ENCODE peak calls at places on chromosomes 12 and 14, in five cellular contexts. L, F, P, Z and C are unnamed samples.

GRCh38 chr12:4024701-4025419 is 151.7 kb upstream of the PARP11 start:
- DNase-seq in L (no peak), F (no peak), P (no peak), Z (no peak), C (no peak)

GRCh38 chr12:26331960-26332359 is 136.6 kb downstream of the SSPN start:
- DNase-seq in L (no peak), F (no peak), P (no peak), Z (no peak), C (no peak)

GRCh38 chr14:75022655-75023054 is 19.9 kb downstream of the EIF2B2 start:
- DNase-seq in L (no peak), F (no peak), P (no peak), Z (peak; percentile 53), C (no peak)

GRCh38 chr12:51872689-51872981 is 15.3 kb upstream of the ANKRD33 start:
- DNase-seq in L (no peak), F (no peak), P (no peak), Z (no peak), C (no peak)

GRCh38 chr12:119178544-119179334 is at the start of gene HSPB8:
- DNase-seq in L (peak; percentile 75), F (peak; percentile 89), P (peak; percentile 93), Z (peak; percentile 74), C (peak; percentile 89)

GRCh38 chr12:66014818-66015217 is 115.7 kb downstream of the LLPH start:
- DNase-seq in L (no peak), F (no peak), P (no peak), Z (no peak), C (no peak)

GRCh38 chr14:77260631-77261030 is 10.4 kb downstream of the NGB start:
- DNase-seq in L (no peak), F (no peak), P (no peak), Z (no peak), C (no peak)

GRCh38 chr12:120475643-120476042 is 6.1 kb upstream of the SRSF9 start:
- DNase-seq in L (no peak), F (no peak), P (no peak), Z (no peak), C (no peak)

GRCh38 chr12:32754101-32754500 is 1.6 kb downstream of the YARS2 start:
- DNase-seq in L (no peak), F (no peak), P (no peak), Z (no peak), C (no peak)

GRCh38 chr14:92540472-92541048 is 27.0 kb downstream of the RIN3 start:
- DNase-seq in L (peak; percentile 88), F (peak; percentile 90), P (peak; percentile 93), Z (peak; percentile 77), C (peak; percentile 91)

GRCh38 chr12:5379737-5380496 is 52.0 kb upstream of the NTF3 start:
- DNase-seq in L (no peak), F (no peak), P (no peak), Z (no peak), C (no peak)

GRCh38 chr12:3802721-3803120 is 49.8 kb upstream of the CRACR2A start:
- DNase-seq in L (no peak), F (no peak), P (no peak), Z (no peak), C (no peak)

GRCh38 chr12:45591635-45592034 is 137.9 kb upstream of the ARID2 start:
- DNase-seq in L (no peak), F (no peak), P (no peak), Z (no peak), C (no peak)

GRCh38 chr12:85280138-85280983 is at the start of gene ALX1:
- DNase-seq in L (no peak), F (peak; percentile 77), P (peak; percentile 58), Z (peak; percentile 25), C (peak; percentile 45)

GRCh38 chr12:105459760-105460325 is 129.4 kb downstream of the C12orf75 start:
- DNase-seq in L (no peak), F (no peak), P (peak; percentile 58), Z (no peak), C (no peak)

GRCh38 chr14:49691031-49691430 is 1.9 kb upstream of the KLHDC1 start:
- DNase-seq in L (no peak), F (no peak), P (no peak), Z (no peak), C (no peak)

GRCh38 chr12:26732010-26732908 is 100.7 kb downstream of the ITPR2 start:
- DNase-seq in L (no peak), F (no peak), P (no peak), Z (no peak), C (no peak)

GRCh38 chr12:30019386-30020140 is 235.8 kb upstream of the TMTC1 start:
- DNase-seq in L (no peak), F (no peak), P (no peak), Z (no peak), C (no peak)

GRCh38 chr12:113048716-113049127 is 7.8 kb upstream of the DTX1 start:
- DNase-seq in L (no peak), F (no peak), P (no peak), Z (peak; percentile 89), C (no peak)

GRCh38 chr12:27576667-27577347 is 52.8 kb downstream of the PPFIBP1 start:
- DNase-seq in L (no peak), F (no peak), P (no peak), Z (no peak), C (no peak)

GRCh38 chr14:20604291-20604690 is 13.1 kb upstream of the RNASE12 start:
- DNase-seq in L (no peak), F (no peak), P (no peak), Z (no peak), C (no peak)

GRCh38 chr12:21528953-21529352 is 2.9 kb downstream of the SPX start:
- DNase-seq in L (no peak), F (no peak), P (no peak), Z (no peak), C (no peak)

GRCh38 chr14:32469388-32470160 is 140.5 kb downstream of the AKAP6 start:
- DNase-seq in L (no peak), F (no peak), P (no peak), Z (peak; percentile 15), C (no peak)

GRCh38 chr14:22606380-22606779 is 8.3 kb downstream of the ABHD4 start:
- DNase-seq in L (no peak), F (no peak), P (no peak), Z (no peak), C (no peak)

GRCh38 chr14:72891666-72892102 is 2.2 kb downstream of the DPF3 start:
- DNase-seq in L (no peak), F (no peak), P (no peak), Z (no peak), C (no peak)

GRCh38 chr14:96202441-96203094 is 2.1 kb upstream of the BDKRB2 start:
- DNase-seq in L (no peak), F (no peak), P (no peak), Z (no peak), C (no peak)

GRCh38 chr12:99153283-99153682 is 494.3 kb upstream of the GARIN6 start:
- DNase-seq in L (no peak), F (no peak), P (no peak), Z (no peak), C (no peak)

GRCh38 chr14:101361451-101362433 is 199.6 kb upstream of the DIO3 start:
- DNase-seq in L (peak; percentile 11), F (no peak), P (no peak), Z (no peak), C (peak; percentile 28)

GRCh38 chr14:95215094-95215493 is 57.8 kb upstream of the DICER1 start:
- DNase-seq in L (no peak), F (no peak), P (no peak), Z (no peak), C (no peak)

GRCh38 chr12:78390920-78391319 is 473.7 kb upstream of the SYT1 start:
- DNase-seq in L (no peak), F (no peak), P (no peak), Z (no peak), C (no peak)

GRCh38 chr14:92785601-92786426 is 8.3 kb upstream of the GOLGA5 start:
- DNase-seq in L (no peak), F (no peak), P (no peak), Z (no peak), C (peak; percentile 57)

GRCh38 chr14:92609955-92610354 is 96.4 kb downstream of the RIN3 start:
- DNase-seq in L (no peak), F (no peak), P (no peak), Z (no peak), C (no peak)

GRCh38 chr12:34604227-34604626 is 581.9 kb downstream of the ALG10 start:
- DNase-seq in L (no peak), F (peak; percentile 60), P (peak; percentile 44), Z (no peak), C (peak; percentile 5)

GRCh38 chr12:50032516-50033316 is 7.4 kb upstream of the RACGAP1 start:
- DNase-seq in L (no peak), F (no peak), P (no peak), Z (no peak), C (no peak)
- H3K4me3 ChIP-seq in L (peak overlapping the region; percentile 57), F (peak overlapping the region; percentile 34), P (peak overlapping the region; percentile 44), Z (no peak overlapping the region), C (no peak overlapping the region)

GRCh38 chr12:107437954-107438353 is 247.6 kb upstream of the PWP1 start:
- DNase-seq in L (no peak), F (no peak), P (no peak), Z (no peak), C (no peak)
- H3K27ac ChIP-seq in L (no peak overlapping the region), F (no peak overlapping the region), P (no peak overlapping the region), Z (peak overlapping the region; percentile 6), C (no peak overlapping the region)

GRCh38 chr14:64235652-64236640 is 58.2 kb downstream of the ESR2 start:
- DNase-seq in L (no peak), F (no peak), P (no peak), Z (no peak), C (no peak)
- TF ChIP-seq POLR2A in L (no peak), F (no peak), P (no peak), Z (no peak), C (no peak)

GRCh38 chr12:64680235-64680634 is 69.9 kb downstream of the RASSF3 start:
- DNase-seq in L (no peak), F (no peak), P (no peak), Z (peak; percentile 63), C (no peak)

GRCh38 chr12:64678248-64678647 is 68.0 kb downstream of the RASSF3 start:
- DNase-seq in L (no peak), F (no peak), P (no peak), Z (no peak), C (no peak)

GRCh38 chr12:64679487-64679983 is 69.2 kb downstream of the RASSF3 start:
- DNase-seq in L (peak; percentile 93), F (peak; percentile 87), P (peak; percentile 84), Z (peak; percentile 82), C (peak; percentile 73)

GRCh38 chr12:64681200-64682052 is 71.1 kb downstream of the RASSF3 start:
- DNase-seq in L (no peak), F (no peak), P (no peak), Z (no peak), C (no peak)

GRCh38 chr12:64678835-64679234 is 68.5 kb downstream of the RASSF3 start:
- DNase-seq in L (no peak), F (no peak), P (no peak), Z (no peak), C (no peak)
- H3K4me3 ChIP-seq in L (no peak overlapping the region), F (no peak overlapping the region), P (no peak overlapping the region), Z (no peak overlapping the region), C (no peak overlapping the region)